ENCODE peak calls at places on chromosomes 7 and 10, in five cellular contexts. U is iris pigment epithelial cell; K is ACHN; X is H1; Z is stimulated activated CD4-positive, alpha-beta T cell treated with anti-CD3 and anti-CD28 coated beads, Interleukin-2, amount 100 ng/mL, for 4 hours. G is an unnamed sample.

GRCh38 chr7:106657085-106657991 is 3.6 kb downstream of the CCDC71L start:
- DNase-seq in K (peak; percentile 49), X (no peak), U (peak; percentile 65), Z (no peak), G (peak; percentile 48)

GRCh38 chr7:34567906-34568305 is 90.1 kb upstream of the NPSR1 start:
- DNase-seq in U (no peak), K (no peak), Z (no peak), X (no peak), G (no peak)

GRCh38 chr10:110625951-110626855 is 17.9 kb upstream of the RBM20 start:
- DNase-seq in Z (no peak), K (no peak), U (no peak), X (no peak), G (no peak)

GRCh38 chr7:17680943-17681351 is 259.3 kb downstream of the SNX13 start:
- DNase-seq in X (no peak), Z (no peak), U (peak; percentile 48), K (peak; percentile 75), G (peak; percentile 54)

GRCh38 chr7:34385385-34385784 is 272.6 kb upstream of the NPSR1 start:
- DNase-seq in X (no peak), U (no peak), K (no peak), Z (no peak), G (peak; percentile 9)

GRCh38 chr7:78510580-78511188 is 712.1 kb downstream of the PHTF2 start:
- DNase-seq in U (peak; percentile 49), X (no peak), Z (no peak), K (peak; percentile 65), G (peak; percentile 61)

GRCh38 chr10:101495324-101495925 is 92.6 kb downstream of the POLL start:
- DNase-seq in Z (no peak), X (no peak), U (no peak), K (peak; percentile 28), G (peak; percentile 3)

GRCh38 chr7:109121599-109122300 is 552.1 kb downstream of the DNAJB9 start:
- DNase-seq in U (no peak), K (no peak), Z (no peak), X (no peak), G (no peak)

GRCh38 chr10:117533507-117534281 is 8.9 kb upstream of the EMX2 start:
- DNase-seq in U (no peak), K (no peak), Z (no peak), X (no peak), G (no peak)

GRCh38 chr10:103276941-103277712 is at the start of gene INA:
- DNase-seq in X (peak; percentile 88), K (peak; percentile 77), Z (no peak), U (peak; percentile 43), G (peak; percentile 40)

GRCh38 chr10:31630866-31631567 is 297.6 kb downstream of the ARHGAP12 start:
- DNase-seq in K (no peak), U (no peak), X (no peak), Z (no peak), G (no peak)

GRCh38 chr10:47380341-47381215 is 3.5 kb downstream of the ZNF488 start:
- DNase-seq in X (peak; percentile 17), K (no peak), U (no peak), Z (no peak), G (no peak)

GRCh38 chr10:62381385-62382102 is 7.4 kb downstream of the ZNF365 start:
- DNase-seq in X (no peak), Z (no peak), U (no peak), K (no peak), G (no peak)

GRCh38 chr7:112129655-112130323 is 76.4 kb downstream of the DOCK4 start:
- DNase-seq in U (no peak), K (no peak), X (no peak), Z (no peak), G (no peak)

GRCh38 chr7:113710310-113711106 is 208.3 kb downstream of the PPP1R3A start:
- DNase-seq in Z (peak; percentile 22), U (peak; percentile 90), K (peak; percentile 89), X (no peak), G (peak; percentile 74)

GRCh38 chr10:82282782-82283456 is 407.9 kb downstream of the NRG3 start:
- DNase-seq in U (no peak), K (no peak), Z (no peak), X (no peak), G (no peak)

GRCh38 chr10:93541402-93542357 is 24.8 kb upstream of the FFAR4 start:
- DNase-seq in U (peak; percentile 40), Z (no peak), X (peak; percentile 83), K (peak; percentile 65), G (peak; percentile 54)

GRCh38 chr7:78493383-78493782 is 694.8 kb downstream of the PHTF2 start:
- DNase-seq in K (no peak), Z (no peak), X (no peak), U (no peak), G (no peak)

GRCh38 chr7:29369909-29370488 is 175.4 kb downstream of the CHN2 start:
- DNase-seq in U (no peak), K (no peak), X (no peak), Z (no peak), G (no peak)

GRCh38 chr7:37191797-37192196 is 256.9 kb downstream of the ELMO1 start:
- DNase-seq in Z (no peak), K (no peak), X (no peak), U (no peak), G (no peak)

GRCh38 chr7:103613655-103614642 is 167.9 kb upstream of the SLC26A5 start:
- DNase-seq in X (no peak), K (peak; percentile 46), U (peak; percentile 34), Z (no peak), G (peak; percentile 33)

GRCh38 chr7:7970620-7971307 is 2.2 kb downstream of the GLCCI1 start:
- DNase-seq in U (peak; percentile 8), X (no peak), K (peak; percentile 48), Z (no peak), G (peak; percentile 44)

GRCh38 chr10:48655426-48656240 is 29.0 kb upstream of the WDFY4 start:
- DNase-seq in X (peak; percentile 68), K (peak; percentile 88), U (peak; percentile 51), Z (no peak), G (peak; percentile 73)

GRCh38 chr7:107390921-107391320 is 78.9 kb upstream of the GPR22 start:
- DNase-seq in U (no peak), X (no peak), Z (no peak), K (no peak), G (no peak)

GRCh38 chr7:54814401-54814800 is 55.4 kb upstream of the SEC61G start:
- DNase-seq in K (peak; percentile 74), Z (no peak), U (no peak), X (no peak), G (no peak)

GRCh38 chr10:119209050-119209735 is 1.8 kb downstream of the GRK5 start:
- DNase-seq in K (peak; percentile 71), Z (peak; percentile 63), X (peak; percentile 74), U (peak; percentile 79), G (peak; percentile 71)

GRCh38 chr10:77605466-77605865 is 32.1 kb downstream of the KCNMA1 start:
- DNase-seq in X (peak; percentile 55), U (no peak), K (peak; percentile 36), Z (no peak), G (peak; percentile 57)

GRCh38 chr7:155763721-155764431 is 48.4 kb downstream of the SHH start:
- DNase-seq in X (no peak), K (no peak), U (peak; percentile 91), Z (peak; percentile 31), G (no peak)

GRCh38 chr7:106285801-106286492 is 1.2 kb upstream of the NAMPT start:
- DNase-seq in Z (peak; percentile 46), U (no peak), K (no peak), X (no peak), G (no peak)

GRCh38 chr7:46784746-46785145 is 797.2 kb downstream of the TNS3 start:
- DNase-seq in Z (no peak), U (peak; percentile 90), K (peak; percentile 81), X (no peak), G (peak; percentile 59)

GRCh38 chr10:112304460-112304859 is 21.3 kb downstream of the TECTB start:
- DNase-seq in X (no peak), U (peak; percentile 68), K (no peak), Z (no peak), G (no peak)

GRCh38 chr7:1752771-1753562 is 82.9 kb downstream of the ELFN1 start:
- DNase-seq in X (no peak), Z (no peak), U (no peak), K (no peak), G (no peak)

GRCh38 chr10:35218339-35218955 is 91.8 kb downstream of the CREM start:
- DNase-seq in U (peak; percentile 84), X (peak; percentile 77), K (peak; percentile 79), Z (peak; percentile 81), G (peak; percentile 83)

GRCh38 chr7:152149363-152149762 is 123.9 kb downstream of the GALNT11 start:
- DNase-seq in X (no peak), K (no peak), U (no peak), Z (no peak), G (no peak)